ENCODE peak calls at places on chromosomes 7 and 10, in ten cellular contexts. One of them, this sample, is unnamed.

GRCh38 chr7:27185708-27186449 is 847 bp upstream of the HOXA11 start:
- DNase-seq in bronchial epithelial cell: no peak
- DNase-seq in dorsolateral prefrontal cortex: no peak
- DNase-seq in fibroblast of the aortic adventitia: no peak
- DNase-seq in Calu3: no peak
- DNase-seq in AG10803: no peak
- DNase-seq in GM06990: no peak
- DNase-seq in AG09319: no peak
- DNase-seq in stomach: peak; percentile 7
- DNase-seq in uterus: peak; percentile 47
- DNase-seq in this sample: peak; percentile 65

GRCh38 chr7:156768698-156769472 is 124.1 kb downstream of the LMBR1 start:
- DNase-seq in Calu3: no peak
- DNase-seq in AG09319: no peak
- DNase-seq in dorsolateral prefrontal cortex: no peak
- DNase-seq in fibroblast of the aortic adventitia: no peak
- DNase-seq in uterus: no peak
- DNase-seq in stomach: no peak
- DNase-seq in bronchial epithelial cell: peak; percentile 65
- DNase-seq in AG10803: no peak
- DNase-seq in GM06990: no peak
- DNase-seq in this sample: no peak

GRCh38 chr10:62113680-62114079 is 155.0 kb downstream of the RTKN2 start:
- DNase-seq in fibroblast of the aortic adventitia: no peak
- DNase-seq in dorsolateral prefrontal cortex: no peak
- DNase-seq in uterus: no peak
- DNase-seq in Calu3: no peak
- DNase-seq in bronchial epithelial cell: no peak
- DNase-seq in AG09319: no peak
- DNase-seq in AG10803: no peak
- DNase-seq in stomach: no peak
- DNase-seq in GM06990: no peak
- DNase-seq in this sample: no peak

GRCh38 chr7:109844362-109844761 is 1246.6 kb upstream of the LRRN3 start:
- DNase-seq in Calu3: peak; percentile 34
- DNase-seq in uterus: no peak
- DNase-seq in fibroblast of the aortic adventitia: no peak
- DNase-seq in stomach: no peak
- DNase-seq in bronchial epithelial cell: peak; percentile 43
- DNase-seq in GM06990: no peak
- DNase-seq in AG10803: no peak
- DNase-seq in AG09319: no peak
- DNase-seq in dorsolateral prefrontal cortex: no peak
- DNase-seq in this sample: no peak

GRCh38 chr7:116571037-116571436 is 46.2 kb downstream of the CAV1 start:
- DNase-seq in dorsolateral prefrontal cortex: no peak
- DNase-seq in uterus: no peak
- DNase-seq in Calu3: no peak
- DNase-seq in bronchial epithelial cell: peak; percentile 86
- DNase-seq in AG10803: peak; percentile 87
- DNase-seq in AG09319: peak; percentile 62
- DNase-seq in fibroblast of the aortic adventitia: peak; percentile 87
- DNase-seq in stomach: no peak
- DNase-seq in GM06990: no peak
- DNase-seq in this sample: no peak

GRCh38 chr7:104010052-104010909 is 20.8 kb upstream of the RELN start:
- DNase-seq in AG10803: no peak
- DNase-seq in stomach: no peak
- DNase-seq in Calu3: no peak
- DNase-seq in AG09319: no peak
- DNase-seq in bronchial epithelial cell: no peak
- DNase-seq in GM06990: no peak
- DNase-seq in dorsolateral prefrontal cortex: no peak
- DNase-seq in fibroblast of the aortic adventitia: no peak
- DNase-seq in uterus: no peak
- DNase-seq in this sample: no peak

GRCh38 chr7:134448359-134449229 is 10.3 kb downstream of the AKR1B1 start:
- DNase-seq in Calu3: peak; percentile 11
- DNase-seq in dorsolateral prefrontal cortex: no peak
- DNase-seq in bronchial epithelial cell: peak; percentile 90
- DNase-seq in GM06990: no peak
- DNase-seq in AG09319: peak; percentile 80
- DNase-seq in AG10803: peak; percentile 90
- DNase-seq in uterus: no peak
- DNase-seq in stomach: no peak
- DNase-seq in fibroblast of the aortic adventitia: peak; percentile 94
- DNase-seq in this sample: no peak

GRCh38 chr7:155198901-155199845 is 98.5 kb upstream of the INSIG1 start:
- DNase-seq in uterus: no peak
- DNase-seq in AG09319: no peak
- DNase-seq in bronchial epithelial cell: peak; percentile 58
- DNase-seq in fibroblast of the aortic adventitia: peak; percentile 74
- DNase-seq in GM06990: no peak
- DNase-seq in stomach: no peak
- DNase-seq in Calu3: no peak
- DNase-seq in AG10803: peak; percentile 62
- DNase-seq in dorsolateral prefrontal cortex: no peak
- DNase-seq in this sample: peak; percentile 48

GRCh38 chr7:41628926-41629325 is 74.0 kb downstream of the INHBA start:
- DNase-seq in uterus: no peak
- DNase-seq in fibroblast of the aortic adventitia: peak; percentile 11
- DNase-seq in GM06990: no peak
- DNase-seq in AG09319: no peak
- DNase-seq in Calu3: no peak
- DNase-seq in AG10803: peak; percentile 36
- DNase-seq in stomach: no peak
- DNase-seq in bronchial epithelial cell: peak; percentile 67
- DNase-seq in dorsolateral prefrontal cortex: no peak
- DNase-seq in this sample: no peak

GRCh38 chr10:32961892-32962369 is 3.9 kb upstream of the ITGB1 start:
- DNase-seq in uterus: no peak
- DNase-seq in bronchial epithelial cell: peak; percentile 95
- DNase-seq in dorsolateral prefrontal cortex: no peak
- DNase-seq in stomach: no peak
- DNase-seq in Calu3: peak; percentile 51
- DNase-seq in fibroblast of the aortic adventitia: peak; percentile 89
- DNase-seq in GM06990: no peak
- DNase-seq in AG09319: no peak
- DNase-seq in AG10803: peak; percentile 87
- DNase-seq in this sample: no peak

GRCh38 chr10:31742255-31742654 is 186.4 kb downstream of the ARHGAP12 start:
- DNase-seq in fibroblast of the aortic adventitia: no peak
- DNase-seq in bronchial epithelial cell: no peak
- DNase-seq in uterus: no peak
- DNase-seq in dorsolateral prefrontal cortex: no peak
- DNase-seq in AG09319: no peak
- DNase-seq in stomach: no peak
- DNase-seq in Calu3: no peak
- DNase-seq in GM06990: no peak
- DNase-seq in AG10803: no peak
- DNase-seq in this sample: no peak

GRCh38 chr7:32658034-32658944 is 163.0 kb downstream of the AVL9 start:
- DNase-seq in uterus: no peak
- DNase-seq in AG09319: no peak
- DNase-seq in fibroblast of the aortic adventitia: no peak
- DNase-seq in Calu3: peak; percentile 78
- DNase-seq in bronchial epithelial cell: peak; percentile 77
- DNase-seq in AG10803: no peak
- DNase-seq in dorsolateral prefrontal cortex: no peak
- DNase-seq in stomach: no peak
- DNase-seq in GM06990: no peak
- DNase-seq in this sample: no peak

GRCh38 chr7:78777844-78778243 is 675.6 kb downstream of the MAGI2 start:
- DNase-seq in stomach: no peak
- DNase-seq in bronchial epithelial cell: peak; percentile 40
- DNase-seq in Calu3: no peak
- DNase-seq in GM06990: no peak
- DNase-seq in AG10803: no peak
- DNase-seq in uterus: no peak
- DNase-seq in AG09319: no peak
- DNase-seq in dorsolateral prefrontal cortex: no peak
- DNase-seq in fibroblast of the aortic adventitia: no peak
- DNase-seq in this sample: no peak

GRCh38 chr7:80047856-80048459 is 86.7 kb upstream of the GNAI1 start:
- DNase-seq in AG09319: no peak
- DNase-seq in bronchial epithelial cell: peak; percentile 29
- DNase-seq in stomach: no peak
- DNase-seq in GM06990: no peak
- DNase-seq in AG10803: peak; percentile 8
- DNase-seq in fibroblast of the aortic adventitia: peak; percentile 46
- DNase-seq in Calu3: no peak
- DNase-seq in dorsolateral prefrontal cortex: no peak
- DNase-seq in uterus: no peak
- DNase-seq in this sample: no peak
- TF ChIP-seq CTCF in AG09319: peak; percentile 39
- TF ChIP-seq CTCF in bronchial epithelial cell: no peak
- TF ChIP-seq CTCF in stomach: no peak
- TF ChIP-seq CTCF in GM06990: peak; percentile 12
- TF ChIP-seq CTCF in AG10803: peak; percentile 60
- TF ChIP-seq CTCF in fibroblast of the aortic adventitia: peak; percentile 34
- TF ChIP-seq CTCF in Calu3: no peak
- TF ChIP-seq CTCF in dorsolateral prefrontal cortex: peak; percentile 35
- TF ChIP-seq CTCF in uterus: no peak
- TF ChIP-seq CTCF in this sample: peak; percentile 67

GRCh38 chr10:71393841-71394475 is 2.8 kb upstream of the CDH23 start:
- DNase-seq in dorsolateral prefrontal cortex: no peak
- DNase-seq in AG10803: no peak
- DNase-seq in Calu3: no peak
- DNase-seq in stomach: no peak
- DNase-seq in GM06990: no peak
- DNase-seq in fibroblast of the aortic adventitia: no peak
- DNase-seq in AG09319: no peak
- DNase-seq in uterus: no peak
- DNase-seq in bronchial epithelial cell: no peak
- DNase-seq in this sample: peak; percentile 65

GRCh38 chr10:71394926-71395562 is 1.7 kb upstream of the CDH23 start:
- DNase-seq in stomach: no peak
- DNase-seq in AG10803: no peak
- DNase-seq in bronchial epithelial cell: no peak
- DNase-seq in GM06990: no peak
- DNase-seq in AG09319: no peak
- DNase-seq in Calu3: no peak
- DNase-seq in dorsolateral prefrontal cortex: no peak
- DNase-seq in fibroblast of the aortic adventitia: no peak
- DNase-seq in uterus: no peak
- DNase-seq in this sample: peak; percentile 40

GRCh38 chr10:71396714-71397339 is at the start of gene CDH23:
- DNase-seq in fibroblast of the aortic adventitia: no peak
- DNase-seq in GM06990: no peak
- DNase-seq in AG10803: no peak
- DNase-seq in bronchial epithelial cell: no peak
- DNase-seq in AG09319: no peak
- DNase-seq in stomach: peak; percentile 35
- DNase-seq in dorsolateral prefrontal cortex: peak; percentile 42
- DNase-seq in uterus: peak; percentile 60
- DNase-seq in Calu3: peak; percentile 29
- DNase-seq in this sample: no peak

GRCh38 chr10:71396084-71396713 is 521 bp upstream of the CDH23 start:
- DNase-seq in GM06990: peak; percentile 30
- DNase-seq in Calu3: peak; percentile 42
- DNase-seq in AG10803: no peak
- DNase-seq in dorsolateral prefrontal cortex: peak; percentile 82
- DNase-seq in stomach: peak; percentile 40
- DNase-seq in bronchial epithelial cell: no peak
- DNase-seq in uterus: peak; percentile 64
- DNase-seq in fibroblast of the aortic adventitia: no peak
- DNase-seq in AG09319: no peak
- DNase-seq in this sample: peak; percentile 73

GRCh38 chr10:71395621-71396020 is 1.1 kb upstream of the CDH23 start:
- DNase-seq in AG10803: no peak
- DNase-seq in Calu3: no peak
- DNase-seq in AG09319: no peak
- DNase-seq in stomach: no peak
- DNase-seq in bronchial epithelial cell: no peak
- DNase-seq in dorsolateral prefrontal cortex: no peak
- DNase-seq in fibroblast of the aortic adventitia: no peak
- DNase-seq in GM06990: no peak
- DNase-seq in uterus: no peak
- DNase-seq in this sample: peak; percentile 43
- TF ChIP-seq CTCF in AG10803: no peak
- TF ChIP-seq CTCF in Calu3: no peak
- TF ChIP-seq CTCF in AG09319: no peak
- TF ChIP-seq CTCF in stomach: no peak
- TF ChIP-seq CTCF in bronchial epithelial cell: no peak
- TF ChIP-seq CTCF in dorsolateral prefrontal cortex: no peak
- TF ChIP-seq CTCF in fibroblast of the aortic adventitia: no peak
- TF ChIP-seq CTCF in GM06990: no peak
- TF ChIP-seq CTCF in uterus: no peak
- TF ChIP-seq CTCF in this sample: peak; percentile 59

GRCh38 chr10:114418109-114418508 is 13.8 kb upstream of the AFAP1L2 start:
- DNase-seq in GM06990: no peak
- DNase-seq in bronchial epithelial cell: peak; percentile 26
- DNase-seq in fibroblast of the aortic adventitia: no peak
- DNase-seq in dorsolateral prefrontal cortex: no peak
- DNase-seq in AG10803: no peak
- DNase-seq in AG09319: no peak
- DNase-seq in stomach: no peak
- DNase-seq in Calu3: no peak
- DNase-seq in uterus: no peak
- DNase-seq in this sample: no peak

GRCh38 chr10:114408112-114408967 is 4.0 kb upstream of the AFAP1L2 start:
- DNase-seq in GM06990: no peak
- DNase-seq in dorsolateral prefrontal cortex: no peak
- DNase-seq in AG09319: no peak
- DNase-seq in stomach: no peak
- DNase-seq in uterus: no peak
- DNase-seq in AG10803: no peak
- DNase-seq in bronchial epithelial cell: no peak
- DNase-seq in fibroblast of the aortic adventitia: no peak
- DNase-seq in Calu3: no peak
- DNase-seq in this sample: no peak

GRCh38 chr10:114413398-114413797 is 9.1 kb upstream of the AFAP1L2 start:
- DNase-seq in stomach: peak; percentile 66
- DNase-seq in bronchial epithelial cell: peak; percentile 87
- DNase-seq in AG10803: no peak
- DNase-seq in AG09319: no peak
- DNase-seq in Calu3: peak; percentile 75
- DNase-seq in uterus: no peak
- DNase-seq in dorsolateral prefrontal cortex: no peak
- DNase-seq in GM06990: no peak
- DNase-seq in fibroblast of the aortic adventitia: no peak
- DNase-seq in this sample: no peak

GRCh38 chr10:114408968-114409444 is 4.7 kb upstream of the AFAP1L2 start:
- DNase-seq in fibroblast of the aortic adventitia: no peak
- DNase-seq in GM06990: no peak
- DNase-seq in bronchial epithelial cell: peak; percentile 48
- DNase-seq in stomach: no peak
- DNase-seq in AG09319: no peak
- DNase-seq in AG10803: no peak
- DNase-seq in Calu3: no peak
- DNase-seq in uterus: no peak
- DNase-seq in dorsolateral prefrontal cortex: no peak
- DNase-seq in this sample: no peak

GRCh38 chr10:114412907-114413386 is 8.6 kb upstream of the AFAP1L2 start:
- DNase-seq in uterus: peak; percentile 49
- DNase-seq in AG10803: no peak
- DNase-seq in bronchial epithelial cell: peak; percentile 73
- DNase-seq in fibroblast of the aortic adventitia: peak; percentile 40
- DNase-seq in dorsolateral prefrontal cortex: no peak
- DNase-seq in Calu3: peak; percentile 21
- DNase-seq in GM06990: no peak
- DNase-seq in AG09319: no peak
- DNase-seq in stomach: no peak
- DNase-seq in this sample: no peak
- TF ChIP-seq CTCF in uterus: no peak
- TF ChIP-seq CTCF in AG10803: no peak
- TF ChIP-seq CTCF in bronchial epithelial cell: no peak
- TF ChIP-seq CTCF in fibroblast of the aortic adventitia: no peak
- TF ChIP-seq CTCF in dorsolateral prefrontal cortex: no peak
- TF ChIP-seq CTCF in Calu3: no peak
- TF ChIP-seq CTCF in GM06990: no peak
- TF ChIP-seq CTCF in AG09319: no peak
- TF ChIP-seq CTCF in stomach: no peak
- TF ChIP-seq CTCF in this sample: no peak

GRCh38 chr7:158442260-158442659 is 145.4 kb downstream of the PTPRN2 start:
- DNase-seq in bronchial epithelial cell: peak; percentile 33
- DNase-seq in fibroblast of the aortic adventitia: no peak
- DNase-seq in dorsolateral prefrontal cortex: no peak
- DNase-seq in uterus: no peak
- DNase-seq in AG10803: no peak
- DNase-seq in GM06990: no peak
- DNase-seq in Calu3: no peak
- DNase-seq in stomach: no peak
- DNase-seq in AG09319: no peak
- DNase-seq in this sample: no peak
- TF ChIP-seq CTCF in bronchial epithelial cell: peak; percentile 42
- TF ChIP-seq CTCF in fibroblast of the aortic adventitia: no peak
- TF ChIP-seq CTCF in dorsolateral prefrontal cortex: no peak
- TF ChIP-seq CTCF in uterus: no peak
- TF ChIP-seq CTCF in AG10803: no peak
- TF ChIP-seq CTCF in GM06990: no peak
- TF ChIP-seq CTCF in Calu3: peak; percentile 16
- TF ChIP-seq CTCF in stomach: no peak
- TF ChIP-seq CTCF in AG09319: no peak
- TF ChIP-seq CTCF in this sample: peak; percentile 53

This sample was measured in type B pancreatic cell.